ENCODE peak calls at places on chromosomes 3 and 15, in five cellular contexts. R, C, G, F and H are unnamed samples.

GRCh38 chr15:82850242-82850591 is 40.8 kb downstream of the WHAMM start:
- DNase-seq in G (no peak), R (no peak), F (no peak), C (no peak), H (peak; percentile 75)

GRCh38 chr15:48796930-48797329 is 13.9 kb downstream of the CEP152 start:
- DNase-seq in F (no peak), R (no peak), G (peak; percentile 67), C (no peak), H (peak; percentile 37)

GRCh38 chr15:89662893-89663673 is 7.8 kb upstream of the KIF7 start:
- DNase-seq in F (peak; percentile 71), R (peak; percentile 51), G (peak; percentile 97), C (no peak), H (peak; percentile 96)

GRCh38 chr3:63861306-63861705 is 2.3 kb downstream of the THOC7 start:
- DNase-seq in R (no peak), F (no peak), C (no peak), G (no peak), H (no peak)

GRCh38 chr3:8653800-8654408 is 9.3 kb upstream of the SSUH2 start:
- DNase-seq in F (no peak), G (no peak), R (no peak), C (no peak), H (peak; percentile 23)

GRCh38 chr3:193176690-193177089 is 64.3 kb upstream of the PLAAT1 start:
- DNase-seq in C (no peak), G (no peak), F (no peak), R (no peak), H (no peak)

GRCh38 chr3:10933021-10933420 is 59.5 kb upstream of the SLC6A1 start:
- DNase-seq in R (no peak), C (no peak), G (no peak), F (no peak), H (no peak)

GRCh38 chr3:100254168-100254777 is 6.5 kb upstream of the TBC1D23 start:
- DNase-seq in C (no peak), G (peak; percentile 83), R (no peak), F (peak; percentile 53), H (peak; percentile 31)

GRCh38 chr3:175329373-175329772 is 470.2 kb downstream of the NAALADL2 start:
- DNase-seq in G (no peak), F (no peak), R (no peak), C (no peak), H (no peak)

GRCh38 chr3:187456268-187456667 is 88.1 kb downstream of the RTP4 start:
- DNase-seq in C (no peak), R (peak; percentile 38), F (peak; percentile 67), G (peak; percentile 58), H (no peak)

GRCh38 chr15:63136742-63137141 is 15.1 kb downstream of the LACTB start:
- DNase-seq in C (no peak), F (no peak), R (no peak), G (no peak), H (no peak)

GRCh38 chr15:41621200-41622193 is 38.7 kb upstream of the MGA start:
- DNase-seq in F (peak; percentile 64), C (peak; percentile 68), R (peak; percentile 31), G (peak; percentile 77), H (peak; percentile 60)

GRCh38 chr15:41955807-41956525 is 16.4 kb downstream of the EHD4 start:
- DNase-seq in F (no peak), G (no peak), R (no peak), C (no peak), H (no peak)

GRCh38 chr15:49288411-49288810 is 118.4 kb downstream of the GALK2 start:
- DNase-seq in R (no peak), G (peak; percentile 71), C (no peak), F (no peak), H (no peak)

GRCh38 chr3:149409351-149409750 is 31.9 kb upstream of the TM4SF1 start:
- DNase-seq in C (no peak), R (no peak), F (no peak), G (no peak), H (no peak)

GRCh38 chr15:41558400-41559238 is at the start of gene TYRO3:
- DNase-seq in R (no peak), F (peak; percentile 43), C (peak; percentile 59), G (peak; percentile 15), H (peak; percentile 32)

GRCh38 chr3:177642482-177643163 is 445.3 kb upstream of the TBL1XR1 start:
- DNase-seq in C (no peak), R (no peak), G (no peak), F (no peak), H (no peak)

GRCh38 chr3:43372809-43373587 is 86.7 kb downstream of the SNRK start:
- DNase-seq in R (no peak), C (no peak), G (no peak), F (no peak), H (no peak)

GRCh38 chr3:135965129-135965505 is 411 bp upstream of the PPP2R3A start:
- DNase-seq in F (no peak), R (no peak), G (no peak), C (no peak), H (no peak)

GRCh38 chr3:60010778-60011177 is 961.0 kb upstream of the CFAP20DC start:
- DNase-seq in R (no peak), C (no peak), F (no peak), G (no peak), H (no peak)

GRCh38 chr15:27955087-27955486 is 144.0 kb downstream of the OCA2 start:
- DNase-seq in R (no peak), F (no peak), C (no peak), G (no peak), H (no peak)

GRCh38 chr3:179653777-179654117 is 907 bp downstream of the USP13 start:
- DNase-seq in G (no peak), C (peak; percentile 15), F (no peak), R (no peak), H (no peak)

GRCh38 chr15:35519536-35520149 is 26.3 kb downstream of the DPH6 start:
- DNase-seq in R (no peak), C (no peak), F (no peak), G (peak; percentile 81), H (peak; percentile 44)

GRCh38 chr3:160330690-160331089 is 68.3 kb downstream of the IFT80 start:
- DNase-seq in C (no peak), F (no peak), R (no peak), G (no peak), H (no peak)

GRCh38 chr3:179279837-179280236 is 28.9 kb upstream of the KCNMB3 start:
- DNase-seq in F (no peak), G (no peak), R (no peak), C (no peak), H (no peak)

GRCh38 chr3:35663471-35663870 is 24.1 kb downstream of the ARPP21 start:
- DNase-seq in G (no peak), C (no peak), F (no peak), R (no peak), H (no peak)

GRCh38 chr3:170437696-170438407 is 19.2 kb downstream of the CLDN11 start:
- DNase-seq in F (no peak), C (no peak), R (no peak), G (peak; percentile 49), H (no peak)

GRCh38 chr3:42080452-42080872 is 10.7 kb upstream of the TRAK1 start:
- DNase-seq in F (no peak), C (peak; percentile 51), R (no peak), G (peak; percentile 77), H (peak; percentile 59)

GRCh38 chr3:30308131-30308530 is 298.3 kb upstream of the TGFBR2 start:
- DNase-seq in C (no peak), G (peak; percentile 75), F (no peak), R (no peak), H (peak; percentile 37)

GRCh38 chr15:69881760-69882159 is 216.0 kb downstream of the TLE3 start:
- DNase-seq in G (no peak), R (no peak), F (no peak), C (peak; percentile 54), H (no peak)

GRCh38 chr3:161149529-161149928 is 44.4 kb upstream of the B3GALNT1 start:
- DNase-seq in G (peak; percentile 37), C (no peak), F (no peak), R (no peak), H (no peak)

GRCh38 chr15:92906563-92907081 is 6.5 kb downstream of the CHD2 start:
- DNase-seq in C (no peak), F (no peak), G (peak; percentile 62), R (no peak), H (peak; percentile 47)

GRCh38 chr3:109480014-109480413 is 142.7 kb upstream of the DPPA4 start:
- DNase-seq in G (no peak), R (no peak), F (no peak), C (no peak), H (no peak)

GRCh38 chr3:14329116-14329830 is 73.1 kb upstream of the SLC6A6 start:
- DNase-seq in C (no peak), G (peak; percentile 12), F (no peak), R (no peak), H (peak; percentile 38)

GRCh38 chr3:117439812-117440211 is 730.2 kb downstream of the TUSC7 start:
- DNase-seq in R (no peak), G (peak; percentile 48), F (peak; percentile 37), C (no peak), H (no peak)
- TF ChIP-seq CTCF in R (peak; percentile 32), G (peak; percentile 29), F (peak; percentile 50), C (no peak), H (peak; percentile 14)

DNA sequence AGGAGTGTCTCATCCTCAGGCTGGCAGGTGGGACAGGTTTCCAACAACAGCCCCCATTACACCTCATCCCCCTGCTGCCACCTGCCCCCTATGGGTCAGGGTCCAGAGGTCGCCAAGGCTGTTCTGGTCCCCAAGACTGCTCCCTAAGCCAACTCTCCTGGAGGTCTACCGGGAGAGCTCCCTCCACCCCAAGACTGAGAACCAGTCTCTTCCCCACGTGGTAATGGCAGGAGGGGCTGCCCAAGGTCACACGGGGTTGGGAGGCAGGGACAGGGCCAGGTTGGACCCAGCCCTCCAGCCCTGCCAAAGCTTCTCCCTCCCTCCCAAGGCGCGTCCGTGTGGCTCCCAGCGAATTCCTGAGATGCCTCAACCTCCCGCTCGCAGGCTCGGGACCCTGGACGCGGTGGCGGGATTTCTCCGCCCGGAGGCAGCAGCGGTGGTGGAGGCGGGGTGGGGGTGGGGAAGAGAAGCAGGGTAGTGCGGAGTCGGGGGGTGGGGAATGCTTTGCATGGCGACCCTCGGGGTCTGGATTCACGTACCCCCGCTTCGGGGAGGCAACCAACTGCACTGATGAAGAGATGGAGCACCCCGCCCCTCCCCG is 80.1 kb downstream of the IQSEC1 start:
- DNase-seq in G (no peak), F (no peak), C (no peak), R (no peak), H (no peak)
- TF ChIP-seq CTCF in G (no peak), F (no peak), C (no peak), R (no peak), H (no peak)

GRCh38 chr3:123446610-123447109 is 2.2 kb downstream of the ADCY5 start:
- DNase-seq in R (no peak), C (no peak), G (no peak), F (no peak), H (no peak)

GRCh38 chr3:123449092-123449985 is 449 bp upstream of the ADCY5 start:
- DNase-seq in C (peak; percentile 21), F (no peak), G (peak; percentile 3), R (no peak), H (no peak)

GRCh38 chr3:123447416-123447748 is 1.5 kb downstream of the ADCY5 start:
- DNase-seq in G (no peak), C (no peak), R (no peak), F (no peak), H (no peak)

GRCh38 chr3:123448503-123449091 is at the start of gene ADCY5:
- DNase-seq in R (no peak), G (no peak), C (peak; percentile 23), F (no peak), H (no peak)

GRCh38 chr3:123447749-123448502 is 964 bp downstream of the ADCY5 start:
- DNase-seq in F (no peak), G (no peak), R (no peak), C (peak; percentile 43), H (no peak)
- TF ChIP-seq CTCF in F (no peak), G (no peak), R (no peak), C (no peak), H (no peak)

GRCh38 chr3:57783186-57784088 is 27.3 kb downstream of the SLMAP start:
- DNase-seq in R (no peak), C (no peak), G (peak; percentile 74), F (no peak), H (no peak)
- TF ChIP-seq CTCF in R (no peak), C (no peak), G (no peak), F (no peak), H (no peak)